ENCODE peak calls at places on chromosome 18, in seven cellular contexts. T, X, I, V, E, D and K are unnamed samples.

GRCh38 chr18:55322176-55322735 is 265.7 kb downstream of the TCF4 start:
- DNase-seq in T (no peak), X (no peak), I (no peak), V (no peak), E (peak), D (peak), K (no peak)

GRCh38 chr18:37844209-37844970 is 278.8 kb upstream of the CELF4 start:
- DNase-seq in T (no peak), X (no peak), I (no peak), V (no peak), E (no peak), D (no peak), K (no peak)

GRCh38 chr18:68935686-68936085 is 137.8 kb downstream of the CCDC102B start:
- DNase-seq in T (no peak), X (no peak), I (no peak), V (no peak), E (no peak), D (no peak), K (no peak)

GRCh38 chr18:59715966-59716369 is 18.7 kb upstream of the CCBE1 start:
- DNase-seq in T (peak), X (no peak), I (no peak), V (no peak), E (no peak), D (no peak), K (no peak)

GRCh38 chr18:35473562-35473961 is 24.2 kb downstream of the INO80C start:
- DNase-seq in T (no peak), X (no peak), I (no peak), V (no peak), E (no peak), D (no peak), K (no peak)

GRCh38 chr18:34867520-34867919 is 157.4 kb downstream of the DTNA start:
- DNase-seq in T (peak), X (peak), I (peak), V (peak), E (no peak), D (peak), K (no peak)

GRCh38 chr18:32930695-32931301 is 158.0 kb upstream of the KLHL14 start:
- DNase-seq in T (peak), X (peak), I (peak), V (no peak), E (no peak), D (peak), K (peak)

GRCh38 chr18:61957801-61958516 is 65.2 kb upstream of the RNF152 start:
- DNase-seq in T (no peak), X (no peak), I (peak), V (no peak), E (no peak), D (no peak), K (no peak)

GRCh38 chr18:79739440-79739778 is 58.3 kb upstream of the KCNG2 start:
- DNase-seq in T (no peak), X (no peak), I (no peak), V (no peak), E (no peak), D (no peak), K (no peak)

GRCh38 chr18:6370410-6370809 is 44.3 kb downstream of the L3MBTL4 start:
- DNase-seq in T (no peak), X (peak), I (no peak), V (no peak), E (no peak), D (peak), K (no peak)

GRCh38 chr18:10682368-10682714 is 156.5 kb downstream of the NAPG start:
- DNase-seq in T (no peak), X (no peak), I (peak), V (no peak), E (no peak), D (no peak), K (no peak)

GRCh38 chr18:70085641-70086040 is 119.8 kb downstream of the RTTN start:
- DNase-seq in T (no peak), X (no peak), I (no peak), V (no peak), E (no peak), D (no peak), K (no peak)

GRCh38 chr18:12659904-12660605 is 2.1 kb upstream of the SPIRE1 start:
- DNase-seq in T (peak), X (peak), I (peak), V (no peak), E (no peak), D (peak), K (no peak)

DNA sequence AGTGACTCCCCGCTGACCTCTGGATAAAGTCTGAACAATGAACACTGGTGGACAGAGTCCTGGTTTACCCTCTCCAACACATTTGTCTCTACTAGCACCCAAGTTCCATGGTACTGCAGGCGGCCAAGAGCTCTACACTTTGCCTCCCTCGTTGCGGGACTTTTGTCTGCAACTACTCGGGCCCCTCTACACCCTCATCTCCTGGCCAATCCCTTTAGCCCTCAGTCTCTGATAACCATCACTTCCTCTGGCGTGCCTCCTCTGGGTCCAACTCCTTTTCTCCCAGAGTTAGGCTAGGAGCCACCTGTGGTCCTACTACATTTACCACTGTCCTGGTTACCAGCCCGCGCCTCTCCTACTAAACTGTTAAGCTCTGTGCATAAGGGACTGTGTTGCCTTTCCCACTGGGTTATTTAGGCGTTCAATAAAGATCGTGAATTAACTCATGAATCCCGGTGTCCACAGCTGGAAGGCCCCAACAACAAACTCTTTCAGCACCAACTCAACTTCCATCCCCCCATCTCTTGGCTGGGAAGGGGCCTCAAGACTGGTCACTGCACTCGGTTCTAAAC is 757 bp downstream of the HDHD2 start:
- DNase-seq in T (no peak), X (peak), I (peak), V (no peak), E (no peak), D (peak), K (peak)
- TF ChIP-seq JUND in T (no peak), X (no peak), I (peak), V (no peak), E (no peak), D (no peak), K (no peak)

GRCh38 chr18:51132256-51132935 is 65.1 kb downstream of the MEX3C start:
- DNase-seq in T (no peak), X (no peak), I (no peak), V (no peak), E (no peak), D (no peak), K (no peak)
- TF ChIP-seq JUND in T (no peak), X (no peak), I (no peak), V (no peak), E (no peak), D (no peak), K (no peak)

GRCh38 chr18:22789600-22789999 is 143.5 kb upstream of the RBBP8 start:
- DNase-seq in T (no peak), X (no peak), I (no peak), V (no peak), E (no peak), D (no peak), K (no peak)

GRCh38 chr18:22796069-22796468 is 137.1 kb upstream of the RBBP8 start:
- DNase-seq in T (no peak), X (no peak), I (no peak), V (no peak), E (no peak), D (no peak), K (no peak)

DNA sequence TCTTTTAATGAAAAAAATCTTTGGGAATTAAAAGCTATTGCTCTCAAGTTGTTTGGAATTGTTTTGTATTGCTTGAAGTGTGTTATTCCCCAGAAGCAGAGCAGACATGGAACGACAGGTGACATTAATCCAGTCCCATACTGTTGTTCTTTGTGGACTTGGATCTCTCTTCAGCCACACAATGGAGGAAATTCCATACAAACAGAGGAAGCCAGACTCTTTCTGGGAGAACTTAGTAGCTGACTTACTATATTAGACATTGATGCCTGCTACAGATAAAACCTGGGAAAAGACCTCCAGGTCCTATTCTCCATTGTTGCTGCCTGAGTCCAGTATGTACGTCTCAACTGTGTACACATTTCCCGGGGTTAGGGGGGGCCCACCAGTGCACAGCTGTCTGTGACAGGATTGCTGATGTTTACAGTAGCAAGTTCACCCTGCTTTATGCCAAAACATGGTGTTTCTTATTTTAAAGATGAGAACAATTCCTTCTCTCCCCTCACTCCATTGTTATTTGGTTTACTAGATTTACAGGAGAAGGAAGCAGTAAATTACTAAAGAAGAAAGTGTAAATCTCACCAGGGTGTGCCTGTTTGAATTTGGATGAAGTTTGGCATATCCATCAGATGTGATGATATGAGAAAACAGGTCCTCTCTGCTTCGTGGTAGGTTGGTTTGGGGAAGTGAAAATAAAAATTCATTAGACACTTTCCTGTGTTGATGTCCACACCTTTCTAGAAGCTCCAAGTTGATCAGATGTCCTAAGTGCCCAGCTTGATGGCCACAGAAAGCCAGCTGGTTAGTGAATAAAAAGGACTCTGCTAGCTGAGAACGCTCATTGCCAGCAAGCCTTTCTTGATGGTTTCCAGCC is 142.3 kb upstream of the RBBP8 start:
- DNase-seq in T (no peak), X (no peak), I (no peak), V (no peak), E (no peak), D (no peak), K (no peak)
- TF ChIP-seq JUND in T (no peak), X (no peak), I (no peak), V (no peak), E (no peak), D (no peak), K (no peak)

DNA sequence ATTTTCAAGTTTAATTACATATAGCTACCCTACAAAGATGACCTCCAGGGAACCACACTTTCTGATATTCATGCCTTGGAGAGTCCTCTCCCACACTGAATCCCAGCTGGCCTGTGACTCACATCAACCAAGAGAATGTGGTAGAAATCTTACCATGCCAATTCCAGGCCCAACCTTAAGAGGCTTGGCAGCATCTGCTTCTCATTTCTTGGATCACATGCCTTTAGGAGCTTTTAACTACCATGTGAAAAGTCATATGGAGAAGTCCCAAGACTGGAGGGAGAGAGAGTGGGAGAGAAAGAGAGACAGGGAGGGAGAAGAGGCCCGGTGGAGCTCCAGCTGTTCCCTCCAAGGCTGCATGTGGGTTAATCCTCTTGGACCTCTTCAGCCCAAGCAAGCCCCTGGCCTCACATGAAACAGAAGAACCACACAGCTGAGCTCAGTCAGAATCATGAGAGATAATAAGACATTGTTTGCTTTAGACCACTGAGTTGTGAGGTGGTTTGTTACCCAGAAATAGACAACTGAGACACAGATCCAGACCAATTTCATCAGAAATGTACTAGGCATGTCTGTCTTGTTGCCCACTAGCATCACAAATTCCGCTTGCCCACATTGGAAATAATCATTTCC is 190.7 kb downstream of the MTCL1 start:
- DNase-seq in T (no peak), X (no peak), I (no peak), V (no peak), E (no peak), D (no peak), K (no peak)
- TF ChIP-seq JUND in T (no peak), X (no peak), I (no peak), V (no peak), E (no peak), D (peak), K (no peak)

DNA sequence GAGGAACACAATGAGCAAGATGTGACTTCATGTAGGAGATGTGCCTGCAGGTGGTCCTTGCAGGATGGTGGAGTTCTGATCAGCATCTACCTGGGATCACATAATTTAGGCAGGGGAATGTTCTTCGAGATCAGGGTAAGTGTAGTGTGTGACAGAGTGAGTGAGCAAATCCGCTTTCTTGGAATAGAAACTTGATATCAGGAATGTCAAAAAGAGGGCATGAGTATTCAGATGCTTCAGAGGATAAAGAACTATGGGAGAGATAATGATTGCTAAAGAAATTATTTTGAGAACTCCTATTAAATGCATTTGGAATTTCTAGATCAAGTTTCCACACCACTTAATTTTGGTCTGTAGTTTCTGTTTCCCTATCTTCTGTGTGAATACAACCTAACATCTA is 463.6 kb upstream of the SLC14A2 start:
- DNase-seq in T (no peak), X (no peak), I (no peak), V (no peak), E (no peak), D (no peak), K (no peak)
- TF ChIP-seq JUND in T (no peak), X (no peak), I (no peak), V (no peak), E (no peak), D (no peak), K (no peak)

DNA sequence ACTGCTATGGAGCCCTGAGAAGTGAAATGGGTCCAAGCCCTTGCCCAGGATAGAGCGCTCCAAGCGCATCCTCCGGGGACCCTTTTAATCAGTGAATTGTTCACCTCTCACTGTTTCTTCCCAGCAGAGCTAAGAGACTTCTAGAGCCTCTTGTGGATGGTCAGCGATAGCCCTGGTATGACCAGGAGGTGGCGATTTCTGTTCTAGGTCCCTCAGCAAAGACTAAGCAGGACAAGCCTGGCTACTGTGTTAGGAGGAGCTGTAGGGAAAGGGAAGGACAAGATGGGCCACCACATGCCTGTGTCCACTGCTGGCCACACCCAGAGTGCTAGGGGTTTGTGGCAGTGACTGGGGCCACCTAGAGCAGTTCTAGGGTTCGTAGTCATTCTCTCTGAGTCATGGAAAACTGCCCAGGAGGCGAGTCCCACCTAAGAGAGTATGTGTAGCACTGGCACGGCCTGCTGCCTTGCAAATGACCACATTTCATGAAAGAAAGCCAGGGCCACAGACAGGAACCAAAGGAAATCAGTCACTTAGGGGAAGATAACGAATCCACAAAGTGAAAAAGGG is 179.4 kb downstream of the ALPK2 start:
- DNase-seq in T (no peak), X (peak), I (peak), V (no peak), E (no peak), D (no peak), K (peak)
- TF ChIP-seq JUND in T (no peak), X (no peak), I (no peak), V (no peak), E (no peak), D (no peak), K (no peak)